ENCODE peak calls at places on chromosomes 6 and 20, in five cellular contexts. U, K, Q, H and F are unnamed samples.
A peak's percentile ranks its signal among the peaks of the same experiment; 100 is the strongest.

GRCh38 chr6:168225471-168225901 is 94.1 kb downstream of the DACT2 start:
- DNase-seq in H (no peak), Q (no peak), U (no peak), K (no peak), F (no peak)

GRCh38 chr6:71642793-71643192 is 243.6 kb upstream of the RIMS1 start:
- DNase-seq in H (no peak), U (no peak), K (no peak), Q (no peak), F (no peak)

GRCh38 chr6:13859871-13860555 is 45.7 kb upstream of the MCUR1 start:
- DNase-seq in U (no peak), Q (no peak), K (no peak), H (no peak), F (peak; percentile 6)

GRCh38 chr6:706819-707381 is 14.0 kb upstream of the EXOC2 start:
- DNase-seq in U (no peak), H (no peak), K (no peak), Q (no peak), F (no peak)

GRCh38 chr20:33423141-33423834 is 20.3 kb downstream of the SNTA1 start:
- DNase-seq in U (peak; percentile 53), Q (no peak), H (no peak), K (no peak), F (peak; percentile 43)

GRCh38 chr6:149194815-149195558 is 122.5 kb upstream of the TAB2 start:
- DNase-seq in Q (no peak), U (no peak), K (no peak), H (no peak), F (no peak)

GRCh38 chr6:70398783-70399730 is 14.3 kb upstream of the FAM135A start:
- DNase-seq in Q (peak; percentile 51), H (peak; percentile 12), K (no peak), U (peak; percentile 41), F (no peak)

GRCh38 chr6:106629859-106630163 is 433 bp downstream of the QRSL1 start:
- DNase-seq in K (no peak), U (no peak), H (no peak), Q (no peak), F (no peak)

GRCh38 chr6:147774856-147775255 is 266.4 kb downstream of the SAMD5 start:
- DNase-seq in Q (no peak), H (no peak), K (no peak), U (no peak), F (no peak)

GRCh38 chr6:36916159-36916558 is 30.4 kb downstream of the C6orf89 start:
- DNase-seq in U (no peak), H (no peak), Q (no peak), K (no peak), F (no peak)

GRCh38 chr6:21238208-21238607 is 355.3 kb upstream of the SOX4 start:
- DNase-seq in Q (no peak), K (no peak), H (no peak), U (no peak), F (no peak)

GRCh38 chr20:10469599-10469998 is 34.5 kb downstream of the SLX4IP start:
- DNase-seq in Q (peak; percentile 48), K (no peak), U (no peak), H (peak; percentile 26), F (peak; percentile 56)

GRCh38 chr6:167227984-167228383 is 63.1 kb upstream of the UNC93A start:
- DNase-seq in Q (no peak), U (no peak), H (no peak), K (no peak), F (no peak)

GRCh38 chr20:25553819-25554296 is 31.5 kb downstream of the NINL start:
- DNase-seq in K (no peak), H (no peak), U (no peak), Q (no peak), F (peak; percentile 46)

GRCh38 chr6:161401910-161402309 is 128.0 kb upstream of the AGPAT4 start:
- DNase-seq in U (no peak), Q (no peak), K (no peak), H (no peak), F (no peak)

GRCh38 chr20:58344741-58345140 is 35.2 kb downstream of the RAB22A start:
- DNase-seq in U (no peak), Q (no peak), H (no peak), K (no peak), F (no peak)

GRCh38 chr6:84007871-84008270 is 25.7 kb upstream of the MRAP2 start:
- DNase-seq in U (no peak), Q (no peak), H (no peak), K (no peak), F (no peak)

GRCh38 chr20:59120919-59121318 is 42.7 kb upstream of the ZNF831 start:
- DNase-seq in K (no peak), H (no peak), U (no peak), Q (no peak), F (no peak)